ENCODE peak calls at places on chromosomes 16 and 17, in seven cellular contexts. T, G, V, Q, P, B and K are unnamed samples.

GRCh38 chr16:75254359-75254837 is 3.0 kb upstream of the BCAR1 start:
- DNase-seq in G (no peak), Q (no peak), P (peak; percentile 17), T (no peak), B (no peak), V (peak; percentile 97), K (no peak)

GRCh38 chr17:65418622-65419021 is 142.8 kb downstream of the AXIN2 start:
- DNase-seq in P (no peak), V (no peak), T (no peak), G (no peak), B (no peak), Q (no peak), K (no peak)

GRCh38 chr17:45381001-45381400 is 51.7 kb downstream of the ARHGAP27 start:
- DNase-seq in T (no peak), P (no peak), B (no peak), Q (no peak), V (peak; percentile 55), G (no peak), K (no peak)

GRCh38 chr16:52584354-52584840 is 37.5 kb upstream of the TOX3 start:
- DNase-seq in T (no peak), G (no peak), P (no peak), Q (no peak), V (no peak), B (no peak), K (no peak)

GRCh38 chr17:7240375-7240774 is 1.1 kb upstream of the PHF23 start:
- DNase-seq in T (no peak), V (no peak), G (no peak), Q (no peak), B (no peak), P (no peak), K (no peak)

GRCh38 chr17:27975146-27976011 is 67.1 kb upstream of the NLK start:
- DNase-seq in G (no peak), Q (no peak), T (no peak), B (no peak), P (no peak), V (peak; percentile 79), K (no peak)

GRCh38 chr17:30821751-30822723 is 2.5 kb downstream of the CRLF3 start:
- DNase-seq in P (no peak), T (no peak), V (no peak), Q (no peak), G (no peak), B (no peak), K (no peak)

GRCh38 chr17:58245428-58246103 is 7.2 kb downstream of the LPO start:
- DNase-seq in V (no peak), B (no peak), G (no peak), T (no peak), P (no peak), Q (no peak), K (no peak)

GRCh38 chr16:12321363-12321762 is 344.8 kb downstream of the SNX29 start:
- DNase-seq in P (no peak), G (no peak), B (no peak), Q (no peak), V (no peak), T (no peak), K (no peak)

GRCh38 chr16:58843675-58844074 is 109.6 kb upstream of the GOT2 start:
- DNase-seq in T (peak; percentile 23), P (peak; percentile 64), V (peak; percentile 3), Q (peak; percentile 48), G (no peak), B (no peak), K (peak; percentile 1)

GRCh38 chr17:42337442-42337841 is 49.1 kb downstream of the STAT5A start:
- DNase-seq in P (peak; percentile 72), Q (no peak), V (peak; percentile 90), B (peak; percentile 50), G (no peak), T (peak; percentile 78), K (no peak)

GRCh38 chr16:1530883-1531637 is 2.4 kb upstream of the TMEM204 start:
- DNase-seq in V (peak; percentile 68), G (no peak), P (no peak), B (no peak), T (no peak), Q (no peak), K (no peak)

GRCh38 chr16:86563489-86564345 is 2.9 kb upstream of the FOXC2 start:
- DNase-seq in G (peak; percentile 33), Q (peak; percentile 86), V (peak; percentile 96), B (peak; percentile 78), P (peak; percentile 96), T (peak; percentile 89), K (peak; percentile 49)

GRCh38 chr17:79984877-79985276 is 50.8 kb downstream of the TBC1D16 start:
- DNase-seq in Q (no peak), V (no peak), P (no peak), B (no peak), T (no peak), G (no peak), K (no peak)

GRCh38 chr16:28090646-28091377 is 27.3 kb upstream of the GSG1L start:
- DNase-seq in P (peak; percentile 72), V (peak; percentile 84), B (no peak), G (no peak), T (no peak), Q (no peak), K (no peak)

GRCh38 chr16:78742501-78743283 is 643.2 kb downstream of the WWOX start:
- DNase-seq in P (no peak), T (peak; percentile 69), G (no peak), V (peak; percentile 44), Q (peak; percentile 94), B (peak; percentile 64), K (no peak)

GRCh38 chr17:2564876-2565275 is 28.6 kb upstream of the PAFAH1B1 start:
- DNase-seq in T (no peak), P (no peak), G (no peak), Q (no peak), V (peak; percentile 20), B (no peak), K (no peak)

GRCh38 chr16:67534420-67534819 is 5.8 kb downstream of the RIPOR1 start:
- DNase-seq in P (no peak), Q (no peak), V (peak; percentile 14), G (no peak), T (no peak), B (no peak), K (no peak)